ENCODE peak calls at places on chromosomes 11 and 22, in ten cellular contexts. One of them, this sample, is unnamed.

GRCh38 chr11:109062445-109062844 is 359.5 kb upstream of the C11orf87 start:
- DNase-seq in GM10248: no peak
- DNase-seq in uterus: no peak
- DNase-seq in heart left ventricle: no peak
- DNase-seq in fibroblast of the aortic adventitia: peak
- DNase-seq in chondrocyte: no peak
- DNase-seq in endothelial cell of umbilical vein: no peak
- DNase-seq in IMR-90: peak
- DNase-seq in nephron progenitor cell: no peak
- DNase-seq in bronchial epithelial cell: peak
- DNase-seq in this sample: no peak

GRCh38 chr11:8267280-8267679 is 3.6 kb upstream of the LMO1 start:
- DNase-seq in GM10248: no peak
- DNase-seq in uterus: no peak
- DNase-seq in heart left ventricle: no peak
- DNase-seq in fibroblast of the aortic adventitia: no peak
- DNase-seq in chondrocyte: peak
- DNase-seq in endothelial cell of umbilical vein: no peak
- DNase-seq in IMR-90: no peak
- DNase-seq in nephron progenitor cell: no peak
- DNase-seq in bronchial epithelial cell: no peak
- DNase-seq in this sample: no peak

GRCh38 chr11:46597155-46597554 is 3.3 kb upstream of the AMBRA1 start:
- DNase-seq in GM10248: no peak
- DNase-seq in uterus: no peak
- DNase-seq in heart left ventricle: no peak
- DNase-seq in fibroblast of the aortic adventitia: no peak
- DNase-seq in chondrocyte: no peak
- DNase-seq in endothelial cell of umbilical vein: no peak
- DNase-seq in IMR-90: no peak
- DNase-seq in nephron progenitor cell: no peak
- DNase-seq in bronchial epithelial cell: no peak
- DNase-seq in this sample: no peak

GRCh38 chr11:66192181-66192888 is 76.1 kb upstream of the RAB1B start:
- DNase-seq in GM10248: no peak
- DNase-seq in uterus: no peak
- DNase-seq in heart left ventricle: no peak
- DNase-seq in fibroblast of the aortic adventitia: peak
- DNase-seq in chondrocyte: no peak
- DNase-seq in endothelial cell of umbilical vein: no peak
- DNase-seq in IMR-90: no peak
- DNase-seq in nephron progenitor cell: no peak
- DNase-seq in bronchial epithelial cell: no peak
- DNase-seq in this sample: no peak

GRCh38 chr11:31326470-31327148 is 42.9 kb downstream of the DCDC1 start:
- DNase-seq in GM10248: no peak
- DNase-seq in uterus: no peak
- DNase-seq in heart left ventricle: no peak
- DNase-seq in fibroblast of the aortic adventitia: no peak
- DNase-seq in chondrocyte: no peak
- DNase-seq in endothelial cell of umbilical vein: no peak
- DNase-seq in IMR-90: no peak
- DNase-seq in nephron progenitor cell: no peak
- DNase-seq in bronchial epithelial cell: no peak
- DNase-seq in this sample: no peak

GRCh38 chr11:75495749-75496641 is 29.7 kb downstream of the GDPD5 start:
- DNase-seq in GM10248: no peak
- DNase-seq in uterus: no peak
- DNase-seq in heart left ventricle: no peak
- DNase-seq in fibroblast of the aortic adventitia: no peak
- DNase-seq in chondrocyte: no peak
- DNase-seq in endothelial cell of umbilical vein: peak
- DNase-seq in IMR-90: no peak
- DNase-seq in nephron progenitor cell: no peak
- DNase-seq in bronchial epithelial cell: no peak
- DNase-seq in this sample: no peak

GRCh38 chr11:45798793-45799441 is 6.0 kb upstream of the SLC35C1 start:
- DNase-seq in GM10248: no peak
- DNase-seq in uterus: no peak
- DNase-seq in heart left ventricle: no peak
- DNase-seq in fibroblast of the aortic adventitia: no peak
- DNase-seq in chondrocyte: no peak
- DNase-seq in endothelial cell of umbilical vein: no peak
- DNase-seq in IMR-90: peak
- DNase-seq in nephron progenitor cell: no peak
- DNase-seq in bronchial epithelial cell: peak
- DNase-seq in this sample: no peak

GRCh38 chr22:20588843-20589581 is 81.6 kb downstream of the MED15 start:
- DNase-seq in GM10248: no peak
- DNase-seq in uterus: no peak
- DNase-seq in heart left ventricle: peak
- DNase-seq in fibroblast of the aortic adventitia: no peak
- DNase-seq in chondrocyte: no peak
- DNase-seq in endothelial cell of umbilical vein: no peak
- DNase-seq in IMR-90: no peak
- DNase-seq in nephron progenitor cell: no peak
- DNase-seq in bronchial epithelial cell: peak
- DNase-seq in this sample: no peak

GRCh38 chr11:66889974-66890373 is 33.1 kb downstream of the LRFN4 start:
- DNase-seq in GM10248: no peak
- DNase-seq in uterus: no peak
- DNase-seq in heart left ventricle: no peak
- DNase-seq in fibroblast of the aortic adventitia: no peak
- DNase-seq in chondrocyte: no peak
- DNase-seq in endothelial cell of umbilical vein: no peak
- DNase-seq in IMR-90: no peak
- DNase-seq in nephron progenitor cell: no peak
- DNase-seq in bronchial epithelial cell: no peak
- DNase-seq in this sample: no peak

DNA sequence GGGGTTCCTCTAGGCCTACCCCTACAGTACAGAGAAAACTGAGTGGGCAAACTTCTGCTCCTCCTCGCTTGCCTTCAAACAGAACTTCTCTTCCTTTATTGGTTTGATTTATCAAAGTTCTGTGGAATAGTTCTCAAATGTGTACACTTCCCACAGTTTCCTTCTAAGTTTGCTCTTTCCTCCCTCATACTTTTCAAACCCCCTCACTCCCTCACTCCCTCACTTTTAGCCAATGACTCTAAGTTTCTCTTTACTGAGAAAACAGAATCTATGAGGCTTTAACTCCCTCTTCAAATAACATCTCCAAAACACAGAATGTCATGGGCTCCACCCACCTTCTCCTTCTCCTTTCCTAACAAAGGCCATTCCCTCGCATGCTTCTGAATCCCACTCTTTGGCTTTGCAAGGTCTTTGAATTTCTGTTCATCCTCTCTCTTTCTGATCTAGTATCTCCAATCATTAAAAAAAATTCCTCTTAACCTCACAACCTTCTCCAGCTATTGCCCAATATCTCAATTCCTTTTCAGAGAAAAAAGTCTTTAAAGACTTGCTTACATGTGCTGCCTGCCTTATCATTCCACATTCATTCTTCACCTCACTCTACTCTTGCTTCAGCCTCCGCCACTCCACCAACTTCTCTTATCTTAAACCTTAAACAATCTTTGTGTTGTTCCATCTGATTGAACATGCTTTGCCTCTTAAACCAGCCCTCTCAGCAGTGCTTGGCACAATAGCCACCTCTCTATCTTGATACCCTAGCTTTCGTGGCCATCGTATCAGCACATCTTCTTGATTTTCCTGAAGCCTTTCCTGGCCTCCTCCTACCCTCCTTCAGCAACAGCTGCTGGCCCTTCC is 57.2 kb downstream of the DDI1 start:
- DNase-seq in GM10248: no peak
- DNase-seq in uterus: no peak
- DNase-seq in heart left ventricle: no peak
- DNase-seq in fibroblast of the aortic adventitia: peak
- DNase-seq in chondrocyte: no peak
- DNase-seq in endothelial cell of umbilical vein: no peak
- DNase-seq in IMR-90: peak
- DNase-seq in nephron progenitor cell: no peak
- DNase-seq in bronchial epithelial cell: no peak
- DNase-seq in this sample: no peak
- TF ChIP-seq CTCF in GM10248: no peak
- TF ChIP-seq CTCF in uterus: no peak
- TF ChIP-seq CTCF in heart left ventricle: no peak
- TF ChIP-seq CTCF in fibroblast of the aortic adventitia: no peak
- TF ChIP-seq CTCF in chondrocyte: no peak
- TF ChIP-seq CTCF in endothelial cell of umbilical vein: no peak
- TF ChIP-seq CTCF in IMR-90: no peak
- TF ChIP-seq CTCF in nephron progenitor cell: no peak
- TF ChIP-seq CTCF in bronchial epithelial cell: no peak
- TF ChIP-seq CTCF in this sample: no peak

GRCh38 chr22:30636226-30637077 is 871 bp downstream of the SLC35E4 start:
- DNase-seq in GM10248: no peak
- DNase-seq in uterus: peak
- DNase-seq in heart left ventricle: peak
- DNase-seq in fibroblast of the aortic adventitia: peak
- DNase-seq in chondrocyte: no peak
- DNase-seq in endothelial cell of umbilical vein: peak
- DNase-seq in IMR-90: no peak
- DNase-seq in nephron progenitor cell: no peak
- DNase-seq in bronchial epithelial cell: no peak
- DNase-seq in this sample: peak
- TF ChIP-seq CTCF in GM10248: peak
- TF ChIP-seq CTCF in uterus: no peak
- TF ChIP-seq CTCF in heart left ventricle: no peak
- TF ChIP-seq CTCF in fibroblast of the aortic adventitia: no peak
- TF ChIP-seq CTCF in chondrocyte: no peak
- TF ChIP-seq CTCF in endothelial cell of umbilical vein: peak
- TF ChIP-seq CTCF in IMR-90: no peak
- TF ChIP-seq CTCF in nephron progenitor cell: no peak
- TF ChIP-seq CTCF in bronchial epithelial cell: no peak
- TF ChIP-seq CTCF in this sample: peak

DNA sequence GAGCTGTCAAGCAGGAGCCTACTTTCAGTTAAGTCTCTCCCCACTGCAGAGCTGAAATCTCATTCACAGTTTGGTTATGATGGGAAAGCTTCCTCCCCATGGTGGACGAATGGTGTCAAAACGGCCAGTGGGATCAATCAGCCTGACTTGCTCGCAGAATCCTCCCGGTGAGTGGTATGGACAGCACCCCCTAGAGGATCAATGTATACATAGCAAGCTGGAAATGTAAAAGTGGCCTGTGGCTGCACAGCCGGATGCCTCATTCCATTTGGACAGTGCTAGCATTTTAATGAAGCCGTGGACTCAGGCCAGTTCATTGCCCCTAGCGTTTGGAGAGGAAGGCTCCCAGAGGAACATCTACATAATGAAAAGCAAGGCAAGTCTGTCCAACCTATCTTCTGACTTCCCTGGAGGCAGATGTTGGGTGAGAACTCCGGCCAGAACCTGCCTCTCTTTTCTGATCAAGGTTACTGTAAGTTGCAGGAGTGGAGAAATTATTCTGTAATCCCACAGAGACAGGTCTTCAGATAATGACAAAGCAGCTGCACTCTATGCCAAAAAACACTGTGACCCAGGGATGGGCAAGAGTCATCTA is 942.3 kb downstream of the NTM start:
- DNase-seq in GM10248: peak
- DNase-seq in uterus: no peak
- DNase-seq in heart left ventricle: no peak
- DNase-seq in fibroblast of the aortic adventitia: peak
- DNase-seq in chondrocyte: no peak
- DNase-seq in endothelial cell of umbilical vein: no peak
- DNase-seq in IMR-90: peak
- DNase-seq in nephron progenitor cell: peak
- DNase-seq in bronchial epithelial cell: peak
- DNase-seq in this sample: peak
- TF ChIP-seq CTCF in GM10248: peak
- TF ChIP-seq CTCF in uterus: no peak
- TF ChIP-seq CTCF in heart left ventricle: peak
- TF ChIP-seq CTCF in fibroblast of the aortic adventitia: peak
- TF ChIP-seq CTCF in chondrocyte: peak
- TF ChIP-seq CTCF in endothelial cell of umbilical vein: peak
- TF ChIP-seq CTCF in IMR-90: peak
- TF ChIP-seq CTCF in nephron progenitor cell: peak
- TF ChIP-seq CTCF in bronchial epithelial cell: peak
- TF ChIP-seq CTCF in this sample: peak

GRCh38 chr22:19579113-19579811 is 55.1 kb upstream of the CLDN5 start:
- DNase-seq in GM10248: no peak
- DNase-seq in uterus: no peak
- DNase-seq in heart left ventricle: no peak
- DNase-seq in fibroblast of the aortic adventitia: no peak
- DNase-seq in chondrocyte: no peak
- DNase-seq in endothelial cell of umbilical vein: peak
- DNase-seq in IMR-90: no peak
- DNase-seq in nephron progenitor cell: no peak
- DNase-seq in bronchial epithelial cell: no peak
- DNase-seq in this sample: no peak
- TF ChIP-seq CTCF in GM10248: no peak
- TF ChIP-seq CTCF in uterus: no peak
- TF ChIP-seq CTCF in heart left ventricle: no peak
- TF ChIP-seq CTCF in fibroblast of the aortic adventitia: no peak
- TF ChIP-seq CTCF in chondrocyte: no peak
- TF ChIP-seq CTCF in endothelial cell of umbilical vein: no peak
- TF ChIP-seq CTCF in IMR-90: no peak
- TF ChIP-seq CTCF in nephron progenitor cell: no peak
- TF ChIP-seq CTCF in bronchial epithelial cell: no peak
- TF ChIP-seq CTCF in this sample: no peak

GRCh38 chr11:10930961-10931760 is 73.3 kb upstream of the ZBED5 start:
- DNase-seq in GM10248: peak
- DNase-seq in uterus: peak
- DNase-seq in heart left ventricle: peak
- DNase-seq in fibroblast of the aortic adventitia: peak
- DNase-seq in chondrocyte: no peak
- DNase-seq in endothelial cell of umbilical vein: peak
- DNase-seq in IMR-90: peak
- DNase-seq in nephron progenitor cell: peak
- DNase-seq in bronchial epithelial cell: peak
- DNase-seq in this sample: peak
- TF ChIP-seq CTCF in GM10248: no peak
- TF ChIP-seq CTCF in uterus: no peak
- TF ChIP-seq CTCF in heart left ventricle: no peak
- TF ChIP-seq CTCF in fibroblast of the aortic adventitia: no peak
- TF ChIP-seq CTCF in chondrocyte: peak
- TF ChIP-seq CTCF in endothelial cell of umbilical vein: no peak
- TF ChIP-seq CTCF in IMR-90: no peak
- TF ChIP-seq CTCF in nephron progenitor cell: no peak
- TF ChIP-seq CTCF in bronchial epithelial cell: no peak
- TF ChIP-seq CTCF in this sample: no peak

This sample was measured in GM13976.